ENCODE peak calls at places on chromosomes 5 and 9, in four cellular contexts. W is tibial nerve, Y is right lobe of liver, J is HepG2. G is an unnamed sample.

GRCh38 chr9:98075332-98075805 is 18.8 kb downstream of the NANS start:
- DNase-seq in J (no peak), W (peak; percentile 24), Y (no peak), G (no peak)

GRCh38 chr5:178058321-178059012 is 54.9 kb upstream of the N4BP3 start:
- DNase-seq in W (no peak), J (no peak), Y (no peak), G (no peak)

GRCh38 chr5:180294401-180294800 is 2.5 kb upstream of the MAPK9 start:
- DNase-seq in Y (no peak), W (no peak), J (no peak), G (no peak)

GRCh38 chr9:107242073-107243063 is 40.7 kb upstream of the RAD23B start:
- DNase-seq in W (no peak), J (no peak), Y (no peak), G (no peak)

GRCh38 chr5:69238760-69239251 is 4.1 kb downstream of the CDK7 start:
- DNase-seq in W (no peak), J (no peak), Y (no peak), G (no peak)

GRCh38 chr9:76441551-76442322 is 17.2 kb upstream of the GCNT1 start:
- DNase-seq in Y (no peak), W (no peak), J (no peak), G (no peak)

GRCh38 chr5:123949043-123949804 is 437.2 kb downstream of the CSNK1G3 start:
- DNase-seq in J (no peak), Y (no peak), W (no peak), G (no peak)

GRCh38 chr5:54545796-54546195 is 28.2 kb downstream of the SNX18 start:
- DNase-seq in W (no peak), Y (no peak), J (no peak), G (no peak)

GRCh38 chr5:140549237-140550144 is 2.0 kb downstream of the EIF4EBP3 start:
- DNase-seq in W (peak; percentile 56), J (no peak), Y (peak; percentile 31), G (no peak)

GRCh38 chr9:127112683-127113539 is 9.5 kb downstream of the ANGPTL2 start:
- DNase-seq in Y (no peak), J (no peak), W (no peak), G (no peak)

GRCh38 chr9:26955921-26956886 is at the start of gene IFT74:
- DNase-seq in J (peak; percentile 96), Y (peak; percentile 98), W (peak; percentile 98), G (peak; percentile 92)
- TF ChIP-seq POLR2A in J (peak; percentile 72), Y (peak; percentile 73), W (no peak), G (no peak)

GRCh38 chr5:119357309-119357708 is 1.5 kb downstream of the TNFAIP8 start:
- DNase-seq in W (no peak), Y (no peak), J (no peak), G (no peak)
- H3K4me1 ChIP-seq in W (peaks cover 37% of the 10 kb centered on the region), Y (no peaks in the 10 kb centered on the region), J (peaks cover 20% of the 10 kb centered on the region), G (peaks cover 92% of the 10 kb centered on the region)

GRCh38 chr5:147434049-147434448 is 75.8 kb downstream of the DPYSL3 start:
- DNase-seq in W (no peak), Y (no peak), J (no peak), G (no peak)

GRCh38 chr5:147426928-147427327 is 82.9 kb downstream of the DPYSL3 start:
- DNase-seq in Y (no peak), J (no peak), W (no peak), G (no peak)

GRCh38 chr5:147427784-147428401 is 82.0 kb downstream of the DPYSL3 start:
- DNase-seq in J (no peak), Y (no peak), W (no peak), G (no peak)

GRCh38 chr5:147432323-147432722 is 77.5 kb downstream of the DPYSL3 start:
- DNase-seq in W (no peak), J (no peak), Y (no peak), G (no peak)

GRCh38 chr5:147431586-147431985 is 78.3 kb downstream of the DPYSL3 start:
- DNase-seq in J (no peak), W (no peak), Y (no peak), G (no peak)
- H3K27ac ChIP-seq in J (no peak overlapping the region), W (peak overlapping the region; percentile 36), Y (no peak overlapping the region), G (peak overlapping the region; percentile 71)

GRCh38 chr9:281753-282645 is 67.3 kb downstream of the DOCK8 start:
- DNase-seq in W (no peak), Y (no peak), J (no peak), G (no peak)

GRCh38 chr9:277595-278330 is 63.1 kb downstream of the DOCK8 start:
- DNase-seq in J (no peak), Y (no peak), W (no peak), G (no peak)

GRCh38 chr9:279674-280073 is 65.0 kb downstream of the DOCK8 start:
- DNase-seq in W (no peak), Y (no peak), J (no peak), G (no peak)

GRCh38 chr9:274101-274500 is 59.4 kb downstream of the DOCK8 start:
- DNase-seq in W (no peak), Y (no peak), J (no peak), G (no peak)

GRCh38 chr9:278651-279050 is 64.0 kb downstream of the DOCK8 start:
- DNase-seq in Y (no peak), J (no peak), W (no peak), G (no peak)
- TF ChIP-seq POLR2A in Y (no peak), J (no peak), W (no peak), G (no peak)

DNA sequence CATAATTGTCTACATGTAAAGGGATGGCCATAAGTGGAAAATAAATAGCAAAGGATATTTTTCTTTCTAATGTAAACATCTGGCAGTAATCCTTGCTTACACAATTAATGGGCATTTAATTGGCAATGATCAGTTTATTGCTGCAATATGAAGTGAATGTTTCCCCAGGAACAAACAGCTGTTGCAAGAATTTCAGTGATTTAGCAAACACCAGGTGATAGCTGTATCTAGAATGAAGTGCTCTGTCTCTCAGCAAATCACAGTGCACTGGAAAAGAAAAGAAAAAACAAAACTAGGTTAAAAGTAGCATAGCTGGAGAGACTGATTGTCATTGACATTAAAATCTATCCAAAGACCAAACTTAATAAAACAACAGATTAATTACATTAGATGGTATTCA is 594.5 kb upstream of the ARRDC3 start:
- DNase-seq in Y (no peak), W (no peak), J (no peak), G (no peak)
- H3K4me1 ChIP-seq in Y (no peaks in the 10 kb centered on the region), W (no peaks in the 10 kb centered on the region), J (no peaks in the 10 kb centered on the region), G (no peaks in the 10 kb centered on the region)

GRCh38 chr5:1091632-1092031 is 20.2 kb downstream of the SLC12A7 start:
- DNase-seq in W (no peak), Y (no peak), J (no peak), G (no peak)
- H3K27ac ChIP-seq in W (no peak overlapping the region), Y (no peak overlapping the region), J (no peak overlapping the region), G (no peak overlapping the region)

GRCh38 chr5:8807636-8808035 is 738.2 kb downstream of the SEMA5A start:
- DNase-seq in J (no peak), W (no peak), Y (no peak), G (no peak)

GRCh38 chr5:8805653-8806052 is 740.2 kb downstream of the SEMA5A start:
- DNase-seq in W (no peak), J (no peak), Y (no peak), G (no peak)
- TF ChIP-seq POLR2A in W (no peak), J (no peak), Y (no peak), G (no peak)